ENCODE peak calls at places on chromosome 2, in eight cellular contexts. One of them, this sample, is unnamed.

GRCh38 chr2:235049719-235050118 is 97.9 kb downstream of the SH3BP4 start:
- DNase-seq in activated B cell treated with CpG ODN at 0.5 μM for 24 hours: no peak
- DNase-seq in GM23338: no peak
- DNase-seq in activated CD4-positive, alpha-beta T cell treated with anti-CD3 and anti-CD28 coated beads, Interleukin-2, amount 50 U/mL, for 1 hour: no peak
- DNase-seq in skeletal muscle cell: no peak
- DNase-seq in stimulated activated naive CD8-positive, alpha-beta T cell treated with anti-CD3 and anti-CD28 coated beads, Interleukin-15, amount 100 ng/mL, for 72 hours: no peak
- DNase-seq in NCI-H460: no peak
- DNase-seq in stimulated activated CD8-positive, alpha-beta memory T cell treated with anti-CD3 and anti-CD28 coated beads, Interleukin-15, amount 100 ng/mL, for 24 hours: no peak
- DNase-seq in this sample: no peak

GRCh38 chr2:47254464-47254863 is 99.4 kb upstream of the STPG4 start:
- DNase-seq in activated B cell treated with CpG ODN at 0.5 μM for 24 hours: no peak
- DNase-seq in GM23338: no peak
- DNase-seq in activated CD4-positive, alpha-beta T cell treated with anti-CD3 and anti-CD28 coated beads, Interleukin-2, amount 50 U/mL, for 1 hour: no peak
- DNase-seq in skeletal muscle cell: no peak
- DNase-seq in stimulated activated naive CD8-positive, alpha-beta T cell treated with anti-CD3 and anti-CD28 coated beads, Interleukin-15, amount 100 ng/mL, for 72 hours: no peak
- DNase-seq in NCI-H460: no peak
- DNase-seq in stimulated activated CD8-positive, alpha-beta memory T cell treated with anti-CD3 and anti-CD28 coated beads, Interleukin-15, amount 100 ng/mL, for 24 hours: no peak
- DNase-seq in this sample: no peak

GRCh38 chr2:58428553-58429284 is 187.6 kb upstream of the FANCL start:
- DNase-seq in activated B cell treated with CpG ODN at 0.5 μM for 24 hours: no peak
- DNase-seq in GM23338: peak; percentile 86
- DNase-seq in activated CD4-positive, alpha-beta T cell treated with anti-CD3 and anti-CD28 coated beads, Interleukin-2, amount 50 U/mL, for 1 hour: no peak
- DNase-seq in skeletal muscle cell: no peak
- DNase-seq in stimulated activated naive CD8-positive, alpha-beta T cell treated with anti-CD3 and anti-CD28 coated beads, Interleukin-15, amount 100 ng/mL, for 72 hours: no peak
- DNase-seq in NCI-H460: no peak
- DNase-seq in stimulated activated CD8-positive, alpha-beta memory T cell treated with anti-CD3 and anti-CD28 coated beads, Interleukin-15, amount 100 ng/mL, for 24 hours: no peak
- DNase-seq in this sample: no peak

GRCh38 chr2:42969231-42970150 is 177.1 kb upstream of the HAAO start:
- DNase-seq in activated B cell treated with CpG ODN at 0.5 μM for 24 hours: no peak
- DNase-seq in GM23338: no peak
- DNase-seq in activated CD4-positive, alpha-beta T cell treated with anti-CD3 and anti-CD28 coated beads, Interleukin-2, amount 50 U/mL, for 1 hour: no peak
- DNase-seq in skeletal muscle cell: peak; percentile 92
- DNase-seq in stimulated activated naive CD8-positive, alpha-beta T cell treated with anti-CD3 and anti-CD28 coated beads, Interleukin-15, amount 100 ng/mL, for 72 hours: no peak
- DNase-seq in NCI-H460: no peak
- DNase-seq in stimulated activated CD8-positive, alpha-beta memory T cell treated with anti-CD3 and anti-CD28 coated beads, Interleukin-15, amount 100 ng/mL, for 24 hours: no peak
- DNase-seq in this sample: peak; percentile 87

GRCh38 chr2:35794766-35795448 is 560.7 kb upstream of the CRIM1 start:
- DNase-seq in activated B cell treated with CpG ODN at 0.5 μM for 24 hours: no peak
- DNase-seq in GM23338: no peak
- DNase-seq in activated CD4-positive, alpha-beta T cell treated with anti-CD3 and anti-CD28 coated beads, Interleukin-2, amount 50 U/mL, for 1 hour: no peak
- DNase-seq in skeletal muscle cell: no peak
- DNase-seq in stimulated activated naive CD8-positive, alpha-beta T cell treated with anti-CD3 and anti-CD28 coated beads, Interleukin-15, amount 100 ng/mL, for 72 hours: no peak
- DNase-seq in NCI-H460: no peak
- DNase-seq in stimulated activated CD8-positive, alpha-beta memory T cell treated with anti-CD3 and anti-CD28 coated beads, Interleukin-15, amount 100 ng/mL, for 24 hours: no peak
- DNase-seq in this sample: no peak

GRCh38 chr2:88082781-88083180 is 15.2 kb downstream of the SMYD1 start:
- DNase-seq in activated B cell treated with CpG ODN at 0.5 μM for 24 hours: no peak
- DNase-seq in GM23338: peak; percentile 34
- DNase-seq in activated CD4-positive, alpha-beta T cell treated with anti-CD3 and anti-CD28 coated beads, Interleukin-2, amount 50 U/mL, for 1 hour: no peak
- DNase-seq in skeletal muscle cell: no peak
- DNase-seq in stimulated activated naive CD8-positive, alpha-beta T cell treated with anti-CD3 and anti-CD28 coated beads, Interleukin-15, amount 100 ng/mL, for 72 hours: no peak
- DNase-seq in NCI-H460: no peak
- DNase-seq in stimulated activated CD8-positive, alpha-beta memory T cell treated with anti-CD3 and anti-CD28 coated beads, Interleukin-15, amount 100 ng/mL, for 24 hours: no peak
- DNase-seq in this sample: no peak

GRCh38 chr2:73952499-73953446 is 26.1 kb downstream of the DGUOK start:
- DNase-seq in activated B cell treated with CpG ODN at 0.5 μM for 24 hours: no peak
- DNase-seq in GM23338: no peak
- DNase-seq in activated CD4-positive, alpha-beta T cell treated with anti-CD3 and anti-CD28 coated beads, Interleukin-2, amount 50 U/mL, for 1 hour: no peak
- DNase-seq in skeletal muscle cell: no peak
- DNase-seq in stimulated activated naive CD8-positive, alpha-beta T cell treated with anti-CD3 and anti-CD28 coated beads, Interleukin-15, amount 100 ng/mL, for 72 hours: no peak
- DNase-seq in NCI-H460: no peak
- DNase-seq in stimulated activated CD8-positive, alpha-beta memory T cell treated with anti-CD3 and anti-CD28 coated beads, Interleukin-15, amount 100 ng/mL, for 24 hours: no peak
- DNase-seq in this sample: no peak

GRCh38 chr2:130831356-130831755 is 5.4 kb upstream of the ARHGEF4 start:
- DNase-seq in activated B cell treated with CpG ODN at 0.5 μM for 24 hours: no peak
- DNase-seq in GM23338: no peak
- DNase-seq in activated CD4-positive, alpha-beta T cell treated with anti-CD3 and anti-CD28 coated beads, Interleukin-2, amount 50 U/mL, for 1 hour: no peak
- DNase-seq in skeletal muscle cell: no peak
- DNase-seq in stimulated activated naive CD8-positive, alpha-beta T cell treated with anti-CD3 and anti-CD28 coated beads, Interleukin-15, amount 100 ng/mL, for 72 hours: no peak
- DNase-seq in NCI-H460: no peak
- DNase-seq in stimulated activated CD8-positive, alpha-beta memory T cell treated with anti-CD3 and anti-CD28 coated beads, Interleukin-15, amount 100 ng/mL, for 24 hours: no peak
- DNase-seq in this sample: no peak

GRCh38 chr2:227152093-227152766 is 11.8 kb downstream of the COL4A4 start:
- DNase-seq in activated B cell treated with CpG ODN at 0.5 μM for 24 hours: no peak
- DNase-seq in GM23338: no peak
- DNase-seq in activated CD4-positive, alpha-beta T cell treated with anti-CD3 and anti-CD28 coated beads, Interleukin-2, amount 50 U/mL, for 1 hour: no peak
- DNase-seq in skeletal muscle cell: peak; percentile 44
- DNase-seq in stimulated activated naive CD8-positive, alpha-beta T cell treated with anti-CD3 and anti-CD28 coated beads, Interleukin-15, amount 100 ng/mL, for 72 hours: no peak
- DNase-seq in NCI-H460: no peak
- DNase-seq in stimulated activated CD8-positive, alpha-beta memory T cell treated with anti-CD3 and anti-CD28 coated beads, Interleukin-15, amount 100 ng/mL, for 24 hours: no peak
- DNase-seq in this sample: no peak

GRCh38 chr2:195437521-195437920 is 219.5 kb upstream of the SLC39A10 start:
- DNase-seq in activated B cell treated with CpG ODN at 0.5 μM for 24 hours: no peak
- DNase-seq in GM23338: no peak
- DNase-seq in activated CD4-positive, alpha-beta T cell treated with anti-CD3 and anti-CD28 coated beads, Interleukin-2, amount 50 U/mL, for 1 hour: no peak
- DNase-seq in skeletal muscle cell: no peak
- DNase-seq in stimulated activated naive CD8-positive, alpha-beta T cell treated with anti-CD3 and anti-CD28 coated beads, Interleukin-15, amount 100 ng/mL, for 72 hours: no peak
- DNase-seq in NCI-H460: no peak
- DNase-seq in stimulated activated CD8-positive, alpha-beta memory T cell treated with anti-CD3 and anti-CD28 coated beads, Interleukin-15, amount 100 ng/mL, for 24 hours: no peak
- DNase-seq in this sample: no peak